ENCODE peak calls at places on chromosomes 16 and 17, in eight cellular contexts. One of them, this sample, is unnamed.

GRCh38 chr16:2056681-2057407 is 9.1 kb downstream of the TSC2 start:
- DNase-seq in EL: no peak
- DNase-seq in kidney glomerular epithelial cell: no peak
- DNase-seq in RWPE1: no peak
- DNase-seq in T-helper 2 cell: no peak
- DNase-seq in prostate gland: no peak
- DNase-seq in GDM1: peak
- DNase-seq in stimulated activated CD4-positive, alpha-beta T cell treated with anti-CD3 and anti-CD28 coated beads, Interleukin-4, amount 100 ng/mL, for 4 hours: no peak
- DNase-seq in this sample: no peak

GRCh38 chr17:35612924-35613521 is 25.9 kb downstream of the AP2B1 start:
- DNase-seq in EL: peak
- DNase-seq in kidney glomerular epithelial cell: peak
- DNase-seq in RWPE1: peak
- DNase-seq in T-helper 2 cell: no peak
- DNase-seq in prostate gland: peak
- DNase-seq in GDM1: no peak
- DNase-seq in stimulated activated CD4-positive, alpha-beta T cell treated with anti-CD3 and anti-CD28 coated beads, Interleukin-4, amount 100 ng/mL, for 4 hours: peak
- DNase-seq in this sample: no peak

GRCh38 chr16:75264999-75265910 is 13.8 kb upstream of the BCAR1 start:
- DNase-seq in EL: peak
- DNase-seq in kidney glomerular epithelial cell: no peak
- DNase-seq in RWPE1: no peak
- DNase-seq in T-helper 2 cell: no peak
- DNase-seq in prostate gland: peak
- DNase-seq in GDM1: no peak
- DNase-seq in stimulated activated CD4-positive, alpha-beta T cell treated with anti-CD3 and anti-CD28 coated beads, Interleukin-4, amount 100 ng/mL, for 4 hours: no peak
- DNase-seq in this sample: peak

GRCh38 chr16:14215941-14216340 is 144.8 kb downstream of the MRTFB start:
- DNase-seq in EL: no peak
- DNase-seq in kidney glomerular epithelial cell: no peak
- DNase-seq in RWPE1: no peak
- DNase-seq in T-helper 2 cell: no peak
- DNase-seq in prostate gland: no peak
- DNase-seq in GDM1: no peak
- DNase-seq in stimulated activated CD4-positive, alpha-beta T cell treated with anti-CD3 and anti-CD28 coated beads, Interleukin-4, amount 100 ng/mL, for 4 hours: no peak
- DNase-seq in this sample: no peak

GRCh38 chr17:79970576-79971068 is 65.0 kb downstream of the TBC1D16 start:
- DNase-seq in EL: peak
- DNase-seq in kidney glomerular epithelial cell: no peak
- DNase-seq in RWPE1: no peak
- DNase-seq in T-helper 2 cell: no peak
- DNase-seq in prostate gland: no peak
- DNase-seq in GDM1: peak
- DNase-seq in stimulated activated CD4-positive, alpha-beta T cell treated with anti-CD3 and anti-CD28 coated beads, Interleukin-4, amount 100 ng/mL, for 4 hours: no peak
- DNase-seq in this sample: no peak

GRCh38 chr16:12600536-12601256 is 203.0 kb downstream of the CPPED1 start:
- DNase-seq in EL: no peak
- DNase-seq in kidney glomerular epithelial cell: no peak
- DNase-seq in RWPE1: no peak
- DNase-seq in T-helper 2 cell: no peak
- DNase-seq in prostate gland: no peak
- DNase-seq in GDM1: no peak
- DNase-seq in stimulated activated CD4-positive, alpha-beta T cell treated with anti-CD3 and anti-CD28 coated beads, Interleukin-4, amount 100 ng/mL, for 4 hours: no peak
- DNase-seq in this sample: no peak

GRCh38 chr16:49618955-49619354 is 237.0 kb downstream of the ZNF423 start:
- DNase-seq in EL: no peak
- DNase-seq in kidney glomerular epithelial cell: no peak
- DNase-seq in RWPE1: no peak
- DNase-seq in T-helper 2 cell: no peak
- DNase-seq in prostate gland: no peak
- DNase-seq in GDM1: no peak
- DNase-seq in stimulated activated CD4-positive, alpha-beta T cell treated with anti-CD3 and anti-CD28 coated beads, Interleukin-4, amount 100 ng/mL, for 4 hours: no peak
- DNase-seq in this sample: no peak

GRCh38 chr16:2910441-2910840 is 1.3 kb upstream of the FLYWCH1 start:
- DNase-seq in EL: peak
- DNase-seq in kidney glomerular epithelial cell: no peak
- DNase-seq in RWPE1: no peak
- DNase-seq in T-helper 2 cell: no peak
- DNase-seq in prostate gland: no peak
- DNase-seq in GDM1: no peak
- DNase-seq in stimulated activated CD4-positive, alpha-beta T cell treated with anti-CD3 and anti-CD28 coated beads, Interleukin-4, amount 100 ng/mL, for 4 hours: no peak
- DNase-seq in this sample: no peak

GRCh38 chr17:4516740-4517139 is 18.1 kb downstream of the SPNS2 start:
- DNase-seq in EL: no peak
- DNase-seq in kidney glomerular epithelial cell: no peak
- DNase-seq in RWPE1: no peak
- DNase-seq in T-helper 2 cell: no peak
- DNase-seq in prostate gland: no peak
- DNase-seq in GDM1: no peak
- DNase-seq in stimulated activated CD4-positive, alpha-beta T cell treated with anti-CD3 and anti-CD28 coated beads, Interleukin-4, amount 100 ng/mL, for 4 hours: no peak
- DNase-seq in this sample: no peak

GRCh38 chr16:20897253-20897896 is 2.8 kb downstream of the DCUN1D3 start:
- DNase-seq in EL: peak
- DNase-seq in kidney glomerular epithelial cell: peak
- DNase-seq in RWPE1: peak
- DNase-seq in T-helper 2 cell: no peak
- DNase-seq in prostate gland: no peak
- DNase-seq in GDM1: no peak
- DNase-seq in stimulated activated CD4-positive, alpha-beta T cell treated with anti-CD3 and anti-CD28 coated beads, Interleukin-4, amount 100 ng/mL, for 4 hours: no peak
- DNase-seq in this sample: no peak

GRCh38 chr17:9269350-9270035 is 248.2 kb downstream of the NTN1 start:
- DNase-seq in EL: no peak
- DNase-seq in kidney glomerular epithelial cell: no peak
- DNase-seq in RWPE1: no peak
- DNase-seq in T-helper 2 cell: no peak
- DNase-seq in prostate gland: no peak
- DNase-seq in GDM1: no peak
- DNase-seq in stimulated activated CD4-positive, alpha-beta T cell treated with anti-CD3 and anti-CD28 coated beads, Interleukin-4, amount 100 ng/mL, for 4 hours: no peak
- DNase-seq in this sample: no peak

This sample was measured in activated B cell treated with CpG ODN at 0.5 μM for 24 hours.